ENCODE peak calls at places on chromosomes 5 and 9, in seven cellular contexts. One of them, this sample, is unnamed.

GRCh38 chr5:67090040-67090439 is 106.6 kb downstream of the CD180 start:
- DNase-seq in body of pancreas: no peak
- DNase-seq in caudate nucleus: no peak
- DNase-seq in activated CD8-positive, alpha-beta memory T cell treated with anti-CD3 and anti-CD28 coated beads for 48 hours: no peak
- DNase-seq in GM23248: no peak
- DNase-seq in glutamatergic neuron: no peak
- DNase-seq in A172: no peak
- DNase-seq in this sample: no peak

GRCh38 chr5:1668141-1668721 is 131.4 kb downstream of the MRPL36 start:
- DNase-seq in A172: no peak
- DNase-seq in GM23248: no peak
- DNase-seq in body of pancreas: peak
- DNase-seq in caudate nucleus: peak
- DNase-seq in activated CD8-positive, alpha-beta memory T cell treated with anti-CD3 and anti-CD28 coated beads for 48 hours: no peak
- DNase-seq in glutamatergic neuron: peak
- DNase-seq in this sample: no peak

GRCh38 chr9:71819115-71819739 is 50.9 kb upstream of the CEMIP2 start:
- DNase-seq in body of pancreas: peak
- DNase-seq in activated CD8-positive, alpha-beta memory T cell treated with anti-CD3 and anti-CD28 coated beads for 48 hours: no peak
- DNase-seq in GM23248: peak
- DNase-seq in caudate nucleus: no peak
- DNase-seq in A172: peak
- DNase-seq in glutamatergic neuron: peak
- DNase-seq in this sample: no peak

GRCh38 chr5:52010430-52010829 is 627.2 kb downstream of the ISL1 start:
- DNase-seq in A172: no peak
- DNase-seq in caudate nucleus: no peak
- DNase-seq in GM23248: no peak
- DNase-seq in body of pancreas: peak
- DNase-seq in activated CD8-positive, alpha-beta memory T cell treated with anti-CD3 and anti-CD28 coated beads for 48 hours: no peak
- DNase-seq in glutamatergic neuron: no peak
- DNase-seq in this sample: no peak

GRCh38 chr9:92730897-92731296 is 33.7 kb downstream of the BICD2 start:
- DNase-seq in activated CD8-positive, alpha-beta memory T cell treated with anti-CD3 and anti-CD28 coated beads for 48 hours: no peak
- DNase-seq in GM23248: no peak
- DNase-seq in caudate nucleus: no peak
- DNase-seq in body of pancreas: no peak
- DNase-seq in glutamatergic neuron: no peak
- DNase-seq in A172: no peak
- DNase-seq in this sample: no peak

GRCh38 chr5:142937265-142937877 is 167.2 kb downstream of the ARHGAP26 start:
- DNase-seq in GM23248: no peak
- DNase-seq in activated CD8-positive, alpha-beta memory T cell treated with anti-CD3 and anti-CD28 coated beads for 48 hours: no peak
- DNase-seq in A172: no peak
- DNase-seq in glutamatergic neuron: no peak
- DNase-seq in caudate nucleus: no peak
- DNase-seq in body of pancreas: no peak
- DNase-seq in this sample: no peak

GRCh38 chr5:163248856-163249255 is 188.5 kb upstream of the CCNG1 start:
- DNase-seq in GM23248: no peak
- DNase-seq in body of pancreas: no peak
- DNase-seq in activated CD8-positive, alpha-beta memory T cell treated with anti-CD3 and anti-CD28 coated beads for 48 hours: no peak
- DNase-seq in A172: no peak
- DNase-seq in caudate nucleus: no peak
- DNase-seq in glutamatergic neuron: no peak
- DNase-seq in this sample: no peak

GRCh38 chr5:95590880-95591279 is 29.0 kb upstream of the GPR150 start:
- DNase-seq in GM23248: peak
- DNase-seq in activated CD8-positive, alpha-beta memory T cell treated with anti-CD3 and anti-CD28 coated beads for 48 hours: no peak
- DNase-seq in glutamatergic neuron: no peak
- DNase-seq in A172: no peak
- DNase-seq in body of pancreas: no peak
- DNase-seq in caudate nucleus: no peak
- DNase-seq in this sample: no peak

GRCh38 chr5:171825046-171825445 is 39.4 kb downstream of the SMIM23 start:
- DNase-seq in A172: no peak
- DNase-seq in activated CD8-positive, alpha-beta memory T cell treated with anti-CD3 and anti-CD28 coated beads for 48 hours: no peak
- DNase-seq in body of pancreas: no peak
- DNase-seq in glutamatergic neuron: no peak
- DNase-seq in GM23248: peak
- DNase-seq in caudate nucleus: no peak
- DNase-seq in this sample: no peak

GRCh38 chr9:108933231-108933630 is 693 bp downstream of the ELP1 start:
- DNase-seq in caudate nucleus: no peak
- DNase-seq in glutamatergic neuron: no peak
- DNase-seq in GM23248: peak
- DNase-seq in body of pancreas: no peak
- DNase-seq in activated CD8-positive, alpha-beta memory T cell treated with anti-CD3 and anti-CD28 coated beads for 48 hours: no peak
- DNase-seq in A172: peak
- DNase-seq in this sample: no peak

GRCh38 chr5:14849516-14850294 is 21.9 kb downstream of the ANKH start:
- DNase-seq in glutamatergic neuron: no peak
- DNase-seq in GM23248: no peak
- DNase-seq in A172: no peak
- DNase-seq in body of pancreas: no peak
- DNase-seq in activated CD8-positive, alpha-beta memory T cell treated with anti-CD3 and anti-CD28 coated beads for 48 hours: no peak
- DNase-seq in caudate nucleus: no peak
- DNase-seq in this sample: no peak

GRCh38 chr5:143134269-143134668 is 269.2 kb downstream of the NR3C1 start:
- DNase-seq in activated CD8-positive, alpha-beta memory T cell treated with anti-CD3 and anti-CD28 coated beads for 48 hours: no peak
- DNase-seq in GM23248: peak
- DNase-seq in glutamatergic neuron: no peak
- DNase-seq in body of pancreas: no peak
- DNase-seq in A172: no peak
- DNase-seq in caudate nucleus: no peak
- DNase-seq in this sample: no peak

GRCh38 chr5:40847525-40847924 is 6.4 kb downstream of the CARD6 start:
- DNase-seq in body of pancreas: no peak
- DNase-seq in glutamatergic neuron: no peak
- DNase-seq in caudate nucleus: no peak
- DNase-seq in GM23248: no peak
- DNase-seq in activated CD8-positive, alpha-beta memory T cell treated with anti-CD3 and anti-CD28 coated beads for 48 hours: no peak
- DNase-seq in A172: no peak
- DNase-seq in this sample: no peak

GRCh38 chr5:177366528-177367322 is 9.0 kb downstream of the RGS14 start:
- DNase-seq in A172: no peak
- DNase-seq in GM23248: peak
- DNase-seq in caudate nucleus: no peak
- DNase-seq in body of pancreas: peak
- DNase-seq in glutamatergic neuron: peak
- DNase-seq in activated CD8-positive, alpha-beta memory T cell treated with anti-CD3 and anti-CD28 coated beads for 48 hours: no peak
- DNase-seq in this sample: peak

GRCh38 chr9:21804336-21804735 is 1.9 kb downstream of the MTAP start:
- DNase-seq in body of pancreas: no peak
- DNase-seq in glutamatergic neuron: no peak
- DNase-seq in A172: no peak
- DNase-seq in activated CD8-positive, alpha-beta memory T cell treated with anti-CD3 and anti-CD28 coated beads for 48 hours: no peak
- DNase-seq in caudate nucleus: no peak
- DNase-seq in GM23248: no peak
- DNase-seq in this sample: no peak

This sample was measured in mucosa of descending colon.